ENCODE peak calls at places on chromosomes 5 and 9, in ten cellular contexts. N, V, D, K, R, F, U, S, Z and O are unnamed samples.
A peak's percentile ranks its signal among the peaks of the same experiment; 100 is the strongest.

GRCh38 chr5:471750-472058 is 28.7 kb downstream of the EXOC3 start:
- DNase-seq in Z (no peak), F (no peak), K (peak; percentile 5), U (no peak), V (no peak), R (no peak), N (no peak), D (no peak), S (no peak), O (peak; percentile 19)

GRCh38 chr5:99035942-99036341 is 107.1 kb upstream of the CHD1 start:
- DNase-seq in V (no peak), D (no peak), N (no peak), R (no peak), U (no peak), F (no peak), K (no peak), Z (no peak), S (no peak), O (no peak)

GRCh38 chr5:134510970-134511795 is 14.3 kb upstream of the JADE2 start:
- DNase-seq in K (no peak), Z (peak; percentile 90), R (no peak), F (no peak), N (peak; percentile 65), V (peak; percentile 6), S (no peak), U (no peak), D (no peak), O (peak; percentile 55)

GRCh38 chr9:123999668-124000067 is 11.9 kb upstream of the LHX2 start:
- DNase-seq in V (peak; percentile 51), N (no peak), K (no peak), U (no peak), F (no peak), D (no peak), R (peak; percentile 74), S (no peak), Z (peak; percentile 37), O (no peak)

GRCh38 chr9:4382722-4383317 is 83.0 kb upstream of the GLIS3 start:
- DNase-seq in Z (peak; percentile 66), D (no peak), V (no peak), S (no peak), F (peak; percentile 40), K (no peak), R (peak; percentile 38), N (no peak), U (no peak), O (no peak)

GRCh38 chr5:119328753-119329602 is 26.8 kb upstream of the TNFAIP8 start:
- DNase-seq in U (no peak), V (no peak), N (no peak), D (no peak), R (no peak), Z (no peak), S (no peak), F (no peak), K (peak; percentile 35), O (no peak)

GRCh38 chr5:58490397-58491072 is 700 bp upstream of the GAPT start:
- DNase-seq in V (peak; percentile 76), S (no peak), R (no peak), K (no peak), F (no peak), N (no peak), U (no peak), Z (no peak), D (no peak), O (no peak)

GRCh38 chr9:136840877-136841645 is 1.2 kb upstream of the AJM1 start:
- DNase-seq in R (peak; percentile 59), N (peak; percentile 73), D (no peak), S (peak; percentile 86), Z (peak; percentile 55), K (peak; percentile 81), U (no peak), V (no peak), F (no peak), O (no peak)

GRCh38 chr9:90836396-90837080 is 34.9 kb downstream of the SYK start:
- DNase-seq in Z (no peak), D (no peak), V (no peak), F (no peak), N (no peak), U (no peak), S (no peak), R (no peak), K (no peak), O (no peak)

GRCh38 chr9:88429595-88430430 is 41.6 kb downstream of the SPIN1 start:
- DNase-seq in V (no peak), N (no peak), R (no peak), Z (no peak), F (no peak), D (no peak), U (no peak), K (no peak), S (no peak), O (no peak)

GRCh38 chr9:88425538-88425950 is 37.3 kb downstream of the SPIN1 start:
- DNase-seq in Z (peak; percentile 16), K (no peak), V (no peak), S (no peak), R (no peak), N (no peak), U (no peak), D (no peak), F (no peak), O (no peak)

GRCh38 chr9:88421348-88421747 is 33.1 kb downstream of the SPIN1 start:
- DNase-seq in K (no peak), R (no peak), U (no peak), D (no peak), N (no peak), S (no peak), Z (no peak), F (no peak), V (no peak), O (no peak)

GRCh38 chr9:88426651-88427050 is 38.4 kb downstream of the SPIN1 start:
- DNase-seq in S (no peak), F (no peak), V (no peak), U (no peak), R (no peak), N (no peak), K (no peak), D (no peak), Z (no peak), O (no peak)
- H3K36me3 ChIP-seq in S (peaks cover 26% of the 10 kb centered on the region), F (no peaks in the 10 kb centered on the region), V (no peaks in the 10 kb centered on the region), U (peaks cover 3% of the 10 kb centered on the region), R (peaks cover 63% of the 10 kb centered on the region), N (no peaks in the 10 kb centered on the region), K (peaks cover 10% of the 10 kb centered on the region), D (no peaks in the 10 kb centered on the region), Z (peaks cover 4% of the 10 kb centered on the region), O (no peaks in the 10 kb centered on the region)

GRCh38 chr5:14665110-14665822 is 748 bp downstream of the OTULIN start:
- DNase-seq in F (no peak), Z (peak; percentile 60), N (peak; percentile 70), V (peak; percentile 84), S (peak; percentile 45), D (no peak), K (peak; percentile 65), U (peak; percentile 43), R (peak; percentile 53), O (no peak)
- TF ChIP-seq POLR2AphosphoS5 in F (no peak), Z (no peak), N (peak; percentile 50), V (no peak), S (peak; percentile 28), D (no peak), K (peak; percentile 47), U (no peak), R (no peak), O (no peak)

DNA sequence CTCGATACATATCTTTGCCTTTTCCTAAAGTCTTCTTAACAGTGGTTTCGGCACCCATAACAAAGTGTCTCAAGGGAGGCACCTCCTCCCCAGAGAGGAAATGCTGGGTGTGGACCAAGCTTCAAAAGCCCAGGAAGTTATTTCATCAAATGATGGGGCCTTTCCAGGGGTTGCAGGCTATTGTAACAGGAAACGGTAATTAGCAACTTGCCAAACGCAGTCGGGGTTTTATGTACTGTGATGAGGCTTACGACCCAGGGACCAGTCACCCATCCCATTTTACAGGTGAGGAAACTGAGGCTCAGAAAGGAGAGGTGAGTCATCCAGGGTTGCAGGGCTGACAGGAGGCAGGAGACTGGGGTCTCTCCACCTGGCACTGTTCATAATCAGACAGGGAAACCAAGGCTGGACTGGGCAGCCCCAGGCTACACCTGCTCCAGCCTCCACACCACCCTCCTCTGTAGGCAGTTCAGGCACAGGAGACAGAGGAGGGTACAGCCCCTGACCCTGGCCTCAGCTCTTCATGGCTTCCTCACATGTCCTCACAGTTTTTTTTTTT is 30.0 kb upstream of the SUSD3 start:
- DNase-seq in K (peak; percentile 16), V (no peak), Z (peak; percentile 38), U (no peak), D (no peak), S (no peak), N (no peak), R (no peak), F (peak; percentile 59), O (no peak)
- H3K27ac ChIP-seq in K (no peak overlapping the region), V (peak overlapping the region; percentile 81), Z (no peak overlapping the region), U (no peak overlapping the region), D (no peak overlapping the region), S (no peak overlapping the region), N (no peak overlapping the region), R (no peak overlapping the region), F (peak overlapping the region; percentile 58), O (no peak overlapping the region)

DNA sequence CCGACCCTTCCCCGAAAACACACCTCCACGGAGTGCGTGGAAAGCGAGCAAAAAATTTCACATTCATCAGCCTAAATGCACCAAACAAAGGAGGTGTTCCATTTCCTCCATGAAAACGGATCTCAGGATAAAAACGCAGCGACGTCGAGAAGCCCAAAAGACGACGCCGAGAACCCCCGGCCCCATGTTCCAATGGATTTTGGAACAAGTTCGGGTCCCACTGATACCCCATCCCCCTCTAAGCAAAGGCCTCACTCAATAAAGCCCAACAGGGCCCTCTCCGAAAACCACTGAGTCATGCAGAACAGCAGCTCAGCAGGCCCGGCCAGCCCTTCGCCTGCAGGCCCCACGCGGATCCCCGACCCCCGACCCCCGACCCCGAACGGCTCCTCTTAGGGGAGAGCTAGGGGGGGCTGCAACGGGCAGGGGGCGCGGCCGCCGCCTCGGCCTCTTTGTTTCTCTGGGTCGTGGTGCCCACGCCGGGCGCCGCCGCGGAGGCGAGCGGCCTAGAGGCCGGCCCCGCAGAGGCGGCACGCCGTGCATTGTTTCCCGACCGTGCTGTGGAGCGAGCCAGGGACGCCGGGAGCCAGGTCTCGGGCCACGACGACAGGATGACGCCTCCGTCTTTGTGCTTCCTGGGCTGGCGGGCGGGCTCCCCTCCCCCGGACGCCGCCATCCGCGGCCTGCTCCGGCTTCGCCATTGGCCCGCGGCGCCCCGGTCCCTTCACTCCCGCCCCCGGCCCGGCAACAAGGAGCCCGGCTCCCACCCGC is 915 bp downstream of the ZFAND5 start:
- DNase-seq in R (peak; percentile 82), S (peak; percentile 68), V (peak; percentile 95), Z (peak; percentile 47), K (peak; percentile 62), N (peak; percentile 20), U (peak; percentile 61), D (no peak), F (no peak), O (peak; percentile 42)
- H3K36me3 ChIP-seq in R (peaks cover 28% of the 10 kb centered on the region), S (peaks cover 15% of the 10 kb centered on the region), V (peaks cover 14% of the 10 kb centered on the region), Z (peaks cover 29% of the 10 kb centered on the region), K (peaks cover 13% of the 10 kb centered on the region), N (peaks cover 15% of the 10 kb centered on the region), U (peaks cover 45% of the 10 kb centered on the region), D (no peaks in the 10 kb centered on the region), F (peaks cover 7% of the 10 kb centered on the region), O (no peaks in the 10 kb centered on the region)